ENCODE peak calls at places on chromosomes 5 and 9, in eight cellular contexts. One of them, this sample, is unnamed.

GRCh38 chr9:128553695-128554094 is 1.3 kb downstream of the SPTAN1 start:
- DNase-seq in heart left ventricle: no peak
- DNase-seq in retina: no peak
- DNase-seq in stimulated activated CD4-positive, alpha-beta T cell treated with anti-CD3 and anti-CD28 coated beads, Interleukin-2, amount 100 ng/mL, for 48 hours: no peak
- DNase-seq in HFFc6: peak; percentile 66
- DNase-seq in kidney: no peak
- DNase-seq in nucleus accumbens: no peak
- DNase-seq in ELF-1: no peak
- DNase-seq in this sample: no peak

GRCh38 chr9:127263244-127263643 is 1.3 kb upstream of the GARNL3 start:
- DNase-seq in kidney: no peak
- DNase-seq in HFFc6: no peak
- DNase-seq in retina: no peak
- DNase-seq in ELF-1: no peak
- DNase-seq in stimulated activated CD4-positive, alpha-beta T cell treated with anti-CD3 and anti-CD28 coated beads, Interleukin-2, amount 100 ng/mL, for 48 hours: no peak
- DNase-seq in nucleus accumbens: peak; percentile 19
- DNase-seq in heart left ventricle: no peak
- DNase-seq in this sample: no peak

GRCh38 chr9:135262248-135262647 is 174.8 kb downstream of the OLFM1 start:
- DNase-seq in ELF-1: no peak
- DNase-seq in heart left ventricle: no peak
- DNase-seq in stimulated activated CD4-positive, alpha-beta T cell treated with anti-CD3 and anti-CD28 coated beads, Interleukin-2, amount 100 ng/mL, for 48 hours: no peak
- DNase-seq in nucleus accumbens: no peak
- DNase-seq in retina: no peak
- DNase-seq in HFFc6: no peak
- DNase-seq in kidney: no peak
- DNase-seq in this sample: no peak

GRCh38 chr5:124059200-124059599 is 547.2 kb downstream of the CSNK1G3 start:
- DNase-seq in stimulated activated CD4-positive, alpha-beta T cell treated with anti-CD3 and anti-CD28 coated beads, Interleukin-2, amount 100 ng/mL, for 48 hours: no peak
- DNase-seq in heart left ventricle: no peak
- DNase-seq in nucleus accumbens: no peak
- DNase-seq in ELF-1: no peak
- DNase-seq in HFFc6: no peak
- DNase-seq in kidney: no peak
- DNase-seq in retina: no peak
- DNase-seq in this sample: no peak

GRCh38 chr5:177220576-177220975 is 82.9 kb downstream of the RAB24 start:
- DNase-seq in ELF-1: no peak
- DNase-seq in HFFc6: no peak
- DNase-seq in retina: no peak
- DNase-seq in nucleus accumbens: no peak
- DNase-seq in kidney: no peak
- DNase-seq in heart left ventricle: no peak
- DNase-seq in stimulated activated CD4-positive, alpha-beta T cell treated with anti-CD3 and anti-CD28 coated beads, Interleukin-2, amount 100 ng/mL, for 48 hours: no peak
- DNase-seq in this sample: no peak

GRCh38 chr9:38213591-38213990 is 144.6 kb upstream of the SHB start:
- DNase-seq in retina: no peak
- DNase-seq in nucleus accumbens: no peak
- DNase-seq in kidney: no peak
- DNase-seq in stimulated activated CD4-positive, alpha-beta T cell treated with anti-CD3 and anti-CD28 coated beads, Interleukin-2, amount 100 ng/mL, for 48 hours: no peak
- DNase-seq in heart left ventricle: no peak
- DNase-seq in ELF-1: no peak
- DNase-seq in HFFc6: no peak
- DNase-seq in this sample: no peak

GRCh38 chr5:8826491-8826890 is 719.4 kb downstream of the SEMA5A start:
- DNase-seq in heart left ventricle: no peak
- DNase-seq in ELF-1: no peak
- DNase-seq in stimulated activated CD4-positive, alpha-beta T cell treated with anti-CD3 and anti-CD28 coated beads, Interleukin-2, amount 100 ng/mL, for 48 hours: no peak
- DNase-seq in HFFc6: no peak
- DNase-seq in kidney: no peak
- DNase-seq in nucleus accumbens: no peak
- DNase-seq in retina: no peak
- DNase-seq in this sample: no peak

GRCh38 chr9:35051069-35051967 is 21.1 kb downstream of the VCP start:
- DNase-seq in heart left ventricle: peak; percentile 45
- DNase-seq in retina: peak; percentile 28
- DNase-seq in ELF-1: peak; percentile 62
- DNase-seq in nucleus accumbens: no peak
- DNase-seq in kidney: no peak
- DNase-seq in HFFc6: peak; percentile 48
- DNase-seq in stimulated activated CD4-positive, alpha-beta T cell treated with anti-CD3 and anti-CD28 coated beads, Interleukin-2, amount 100 ng/mL, for 48 hours: peak; percentile 37
- DNase-seq in this sample: no peak

GRCh38 chr5:106737111-106737510 is 933.6 kb downstream of the EFNA5 start:
- DNase-seq in heart left ventricle: no peak
- DNase-seq in stimulated activated CD4-positive, alpha-beta T cell treated with anti-CD3 and anti-CD28 coated beads, Interleukin-2, amount 100 ng/mL, for 48 hours: no peak
- DNase-seq in HFFc6: no peak
- DNase-seq in nucleus accumbens: no peak
- DNase-seq in kidney: no peak
- DNase-seq in ELF-1: no peak
- DNase-seq in retina: no peak
- DNase-seq in this sample: no peak

GRCh38 chr5:151772868-151773561 is 1.3 kb downstream of the G3BP1 start:
- DNase-seq in ELF-1: no peak
- DNase-seq in kidney: no peak
- DNase-seq in HFFc6: peak; percentile 18
- DNase-seq in nucleus accumbens: no peak
- DNase-seq in retina: no peak
- DNase-seq in stimulated activated CD4-positive, alpha-beta T cell treated with anti-CD3 and anti-CD28 coated beads, Interleukin-2, amount 100 ng/mL, for 48 hours: no peak
- DNase-seq in heart left ventricle: no peak
- DNase-seq in this sample: no peak

GRCh38 chr5:149153751-149154610 is 12.7 kb downstream of the ABLIM3 start:
- DNase-seq in nucleus accumbens: no peak
- DNase-seq in heart left ventricle: peak; percentile 60
- DNase-seq in stimulated activated CD4-positive, alpha-beta T cell treated with anti-CD3 and anti-CD28 coated beads, Interleukin-2, amount 100 ng/mL, for 48 hours: no peak
- DNase-seq in retina: peak; percentile 44
- DNase-seq in ELF-1: no peak
- DNase-seq in kidney: no peak
- DNase-seq in HFFc6: peak; percentile 66
- DNase-seq in this sample: no peak

GRCh38 chr5:160171656-160172055 is 52.4 kb upstream of the PWWP2A start:
- DNase-seq in HFFc6: no peak
- DNase-seq in kidney: no peak
- DNase-seq in retina: no peak
- DNase-seq in ELF-1: no peak
- DNase-seq in stimulated activated CD4-positive, alpha-beta T cell treated with anti-CD3 and anti-CD28 coated beads, Interleukin-2, amount 100 ng/mL, for 48 hours: no peak
- DNase-seq in nucleus accumbens: no peak
- DNase-seq in heart left ventricle: no peak
- DNase-seq in this sample: no peak